ENCODE peak calls at places on chromosomes 12 and 14, in ten cellular contexts. Q, H, G, X, C, I, A, Z, R and S are unnamed samples.

GRCh38 chr12:78271546-78271945 is 440.9 kb downstream of the NAV3 start:
- DNase-seq in A (no peak), C (peak; percentile 3), H (no peak), I (no peak), X (no peak), R (no peak), Q (no peak), G (no peak), Z (no peak), S (no peak)

GRCh38 chr12:110844551-110845395 is 2.0 kb upstream of the CCDC63 start:
- DNase-seq in R (no peak), A (no peak), G (no peak), I (no peak), X (no peak), Z (no peak), H (no peak), Q (no peak), C (peak; percentile 18), S (no peak)

GRCh38 chr14:22432348-22432976 is 156.6 kb downstream of the DAD1 start:
- DNase-seq in I (no peak), H (no peak), C (peak; percentile 92), A (no peak), G (no peak), Z (peak; percentile 79), R (no peak), Q (peak; percentile 77), X (no peak), S (peak; percentile 78)

GRCh38 chr12:23282701-23283100 is 657.7 kb downstream of the ETNK1 start:
- DNase-seq in H (no peak), G (no peak), X (no peak), Q (no peak), I (no peak), C (no peak), Z (no peak), R (no peak), A (no peak), S (no peak)

GRCh38 chr12:65818454-65819382 is 5.6 kb upstream of the HMGA2 start:
- DNase-seq in Q (no peak), C (peak; percentile 69), X (no peak), A (no peak), G (no peak), Z (no peak), R (no peak), I (no peak), H (no peak), S (no peak)

GRCh38 chr14:100108042-100108825 is 43.0 kb downstream of the EVL start:
- DNase-seq in I (peak; percentile 89), R (no peak), G (peak; percentile 89), X (peak; percentile 93), Z (peak; percentile 83), H (peak; percentile 87), Q (peak; percentile 69), A (peak; percentile 48), C (peak; percentile 73), S (peak; percentile 56)

GRCh38 chr12:71465794-71466193 is 26.2 kb downstream of the LGR5 start:
- DNase-seq in R (no peak), I (no peak), H (no peak), X (no peak), G (no peak), Z (no peak), A (no peak), Q (no peak), C (no peak), S (no peak)

GRCh38 chr12:58176296-58176869 is 235.0 kb downstream of the ATP23 start:
- DNase-seq in H (no peak), I (no peak), C (peak; percentile 40), A (peak; percentile 31), G (peak; percentile 78), Q (peak; percentile 65), Z (peak; percentile 27), X (peak; percentile 83), R (no peak), S (no peak)

GRCh38 chr14:53591816-53592215 is 364.8 kb downstream of the BMP4 start:
- DNase-seq in Q (no peak), A (no peak), R (no peak), G (no peak), H (no peak), I (no peak), C (no peak), X (no peak), Z (no peak), S (no peak)

GRCh38 chr12:104672501-104673265 is 215.9 kb downstream of the CHST11 start:
- DNase-seq in X (no peak), A (no peak), Q (peak; percentile 51), Z (peak; percentile 33), G (no peak), I (no peak), H (no peak), R (no peak), C (peak; percentile 19), S (no peak)

GRCh38 chr14:53599221-53599945 is 357.2 kb downstream of the BMP4 start:
- DNase-seq in R (no peak), Z (no peak), X (no peak), Q (no peak), C (no peak), I (no peak), H (no peak), G (no peak), A (no peak), S (no peak)

GRCh38 chr14:96762650-96763049 is 34.5 kb upstream of the VRK1 start:
- DNase-seq in I (no peak), Q (peak; percentile 76), C (peak; percentile 74), A (peak; percentile 35), Z (peak; percentile 59), G (peak; percentile 84), R (no peak), H (no peak), X (peak; percentile 57), S (peak; percentile 53)

GRCh38 chr12:45464699-45465098 is 248.8 kb downstream of the ANO6 start:
- DNase-seq in G (peak; percentile 32), H (no peak), Z (no peak), A (peak; percentile 8), X (peak; percentile 42), R (no peak), Q (peak; percentile 17), C (peak; percentile 4), I (no peak), S (no peak)

GRCh38 chr14:26719514-26719913 is 121.7 kb upstream of the NOVA1 start:
- DNase-seq in Q (peak; percentile 73), H (no peak), I (no peak), X (no peak), Z (no peak), R (no peak), G (no peak), A (no peak), C (no peak), S (no peak)

GRCh38 chr12:6925543-6926279 is 2.0 kb upstream of the ATN1 start:
- DNase-seq in H (no peak), A (no peak), Q (peak; percentile 91), X (peak; percentile 90), Z (peak; percentile 75), R (no peak), C (peak; percentile 94), G (peak; percentile 77), I (no peak), S (no peak)

GRCh38 chr12:63151898-63152700 is 1.1 kb upstream of the AVPR1A start:
- DNase-seq in Z (peak; percentile 27), G (peak; percentile 88), X (peak; percentile 82), H (no peak), C (peak; percentile 44), R (no peak), I (no peak), A (peak; percentile 69), Q (peak; percentile 64), S (peak; percentile 11)

GRCh38 chr14:67987596-67987995 is 168.0 kb downstream of the RAD51B start:
- DNase-seq in H (no peak), G (no peak), C (peak; percentile 91), I (no peak), A (no peak), Q (no peak), X (no peak), R (no peak), Z (no peak), S (peak; percentile 25)

GRCh38 chr14:104882325-104882973 is 17.4 kb downstream of the CEP170B start:
- DNase-seq in R (no peak), G (peak; percentile 67), A (peak; percentile 25), I (no peak), Q (peak; percentile 62), Z (no peak), X (peak; percentile 96), H (no peak), C (peak; percentile 15), S (no peak)

GRCh38 chr12:75455839-75456238 is 24.7 kb upstream of the GLIPR1 start:
- DNase-seq in I (no peak), G (no peak), X (no peak), Z (no peak), A (peak; percentile 17), R (no peak), C (no peak), H (no peak), Q (no peak), S (no peak)

GRCh38 chr14:62189698-62190097 is 427.5 kb downstream of the SNAPC1 start:
- DNase-seq in A (no peak), C (peak; percentile 33), I (no peak), Q (no peak), Z (no peak), R (no peak), H (no peak), G (no peak), X (no peak), S (no peak)

GRCh38 chr12:6133642-6134041 is 9.2 kb upstream of the VWF start:
- DNase-seq in C (no peak), R (no peak), A (no peak), I (no peak), H (no peak), G (no peak), X (no peak), Q (no peak), Z (no peak), S (no peak)

GRCh38 chr12:49666176-49666575 is 41.0 kb downstream of the FMNL3 start:
- DNase-seq in G (no peak), A (no peak), X (no peak), I (no peak), H (no peak), Q (no peak), R (no peak), C (no peak), Z (no peak), S (no peak)

GRCh38 chr14:32366256-32366655 is 37.2 kb downstream of the AKAP6 start:
- DNase-seq in A (no peak), G (peak; percentile 6), Q (peak; percentile 35), I (no peak), C (peak; percentile 83), Z (peak; percentile 89), X (no peak), R (no peak), H (no peak), S (no peak)

GRCh38 chr12:2779281-2779680 is 15.5 kb upstream of the FKBP4 start:
- DNase-seq in Z (no peak), Q (no peak), X (peak; percentile 60), C (no peak), A (no peak), G (peak; percentile 45), R (no peak), I (no peak), H (no peak), S (no peak)

GRCh38 chr14:72907886-72908285 is 14.0 kb upstream of the DPF3 start:
- DNase-seq in A (peak; percentile 45), R (no peak), I (no peak), C (peak; percentile 88), X (no peak), Q (no peak), G (no peak), H (no peak), Z (no peak), S (no peak)

GRCh38 chr12:1435456-1435855 is 158.9 kb downstream of the FBXL14 start:
- DNase-seq in C (peak; percentile 43), R (no peak), G (no peak), A (no peak), Z (no peak), I (no peak), Q (no peak), X (no peak), H (no peak), S (no peak)

GRCh38 chr12:97568336-97569180 is 106.0 kb downstream of the RMST start:
- DNase-seq in H (no peak), Z (no peak), X (no peak), R (no peak), I (no peak), Q (peak; percentile 59), C (no peak), G (no peak), A (peak; percentile 22), S (no peak)